ENCODE peak calls at places on chromosomes 6 and 20, in eight cellular contexts. C is non-pigmented ciliary epithelial cell, O is hypothalamus, K is BJ, A is neural progenitor cell, J is HEK293T, X is NCI-H2081, I is GM03348. Q is an unnamed sample.

GRCh38 chr6:489762-490161 is 98.2 kb downstream of the IRF4 start:
- DNase-seq in C (no peak), O (no peak), K (no peak), A (no peak), J (no peak), X (no peak), I (no peak), Q (no peak)

GRCh38 chr20:43947316-43947710 is 32.7 kb downstream of the TOX2 start:
- DNase-seq in C (no peak), O (no peak), K (peak; percentile 34), A (no peak), J (no peak), X (no peak), I (peak; percentile 35), Q (no peak)

GRCh38 chr20:10783660-10784336 is 110.0 kb upstream of the JAG1 start:
- DNase-seq in C (no peak), O (no peak), K (no peak), A (no peak), J (no peak), X (no peak), I (no peak), Q (no peak)

GRCh38 chr6:149834513-149835481 is 29.4 kb downstream of the LRP11 start:
- DNase-seq in C (peak; percentile 41), O (peak; percentile 33), K (no peak), A (peak; percentile 55), J (peak; percentile 69), X (peak; percentile 30), I (peak; percentile 67), Q (peak; percentile 27)

GRCh38 chr6:155306958-155307357 is 7.3 kb downstream of the TFB1M start:
- DNase-seq in C (no peak), O (no peak), K (no peak), A (no peak), J (no peak), X (no peak), I (no peak), Q (no peak)

GRCh38 chr6:24865161-24865560 is 66.4 kb upstream of the ARMH2 start:
- DNase-seq in C (no peak), O (no peak), K (no peak), A (no peak), J (no peak), X (peak; percentile 60), I (no peak), Q (no peak)

GRCh38 chr6:74065713-74066112 is 369.7 kb downstream of the CD109 start:
- DNase-seq in C (no peak), O (no peak), K (no peak), A (no peak), J (no peak), X (no peak), I (no peak), Q (no peak)

GRCh38 chr20:61528591-61528990 is 276.5 kb downstream of the CDH4 start:
- DNase-seq in C (no peak), O (no peak), K (no peak), A (no peak), J (no peak), X (no peak), I (no peak), Q (no peak)

GRCh38 chr20:62010551-62011402 is 54.9 kb downstream of the TAF4 start:
- DNase-seq in C (no peak), O (peak; percentile 31), K (no peak), A (peak; percentile 80), J (peak; percentile 79), X (peak; percentile 24), I (peak; percentile 91), Q (peak; percentile 34)

GRCh38 chr6:41100871-41101287 is 28.1 kb downstream of the NFYA start:
- DNase-seq in C (no peak), O (no peak), K (no peak), A (peak; percentile 57), J (no peak), X (no peak), I (no peak), Q (peak; percentile 14)

GRCh38 chr6:105370316-105370715 is 32.6 kb downstream of the PREP start:
- DNase-seq in C (no peak), O (no peak), K (no peak), A (no peak), J (no peak), X (no peak), I (no peak), Q (no peak)

GRCh38 chr6:170237999-170238740 is 52.7 kb downstream of the DLL1 start:
- DNase-seq in C (no peak), O (no peak), K (no peak), A (no peak), J (no peak), X (no peak), I (no peak), Q (no peak)

GRCh38 chr6:13397359-13398080 is 69.2 kb upstream of the TBC1D7 start:
- DNase-seq in C (no peak), O (no peak), K (no peak), A (no peak), J (no peak), X (no peak), I (no peak), Q (no peak)

GRCh38 chr6:158468666-158469065 is 91.2 kb upstream of the TMEM181 start:
- DNase-seq in C (no peak), O (no peak), K (no peak), A (peak; percentile 15), J (no peak), X (peak; percentile 68), I (no peak), Q (no peak)

GRCh38 chr6:125189494-125189893 is 35.9 kb downstream of the TPD52L1 start:
- DNase-seq in C (no peak), O (no peak), K (no peak), A (no peak), J (no peak), X (no peak), I (no peak), Q (no peak)

GRCh38 chr6:160348209-160348551 is at the start of gene SLC22A3:
- DNase-seq in C (no peak), O (peak; percentile 18), K (no peak), A (peak; percentile 69), J (no peak), X (peak; percentile 0), I (no peak), Q (no peak)

GRCh38 chr6:104632565-104632964 is 227.2 kb downstream of the HACE1 start:
- DNase-seq in C (no peak), O (no peak), K (no peak), A (no peak), J (no peak), X (no peak), I (no peak), Q (no peak)

GRCh38 chr20:39983183-39983582 is 705.9 kb downstream of the MAFB start:
- DNase-seq in C (no peak), O (no peak), K (no peak), A (no peak), J (no peak), X (no peak), I (no peak), Q (no peak)

GRCh38 chr6:53910834-53911233 is 116.0 kb downstream of the LRRC1 start:
- DNase-seq in C (no peak), O (no peak), K (no peak), A (peak; percentile 68), J (no peak), X (no peak), I (no peak), Q (no peak)

GRCh38 chr6:157929076-157929475 is 52.6 kb upstream of the SYNJ2 start:
- DNase-seq in C (no peak), O (no peak), K (no peak), A (no peak), J (no peak), X (no peak), I (no peak), Q (no peak)

GRCh38 chr6:38142178-38142902 is 322.8 kb downstream of the ZFAND3 start:
- DNase-seq in C (no peak), O (no peak), K (no peak), A (peak; percentile 21), J (no peak), X (no peak), I (no peak), Q (no peak)

GRCh38 chr6:166221040-166221439 is 53.4 kb upstream of the TBXT start:
- DNase-seq in C (no peak), O (no peak), K (no peak), A (no peak), J (no peak), X (no peak), I (no peak), Q (peak; percentile 9)

GRCh38 chr6:113182370-113183141 is 674.6 kb upstream of the MARCKS start:
- DNase-seq in C (peak; percentile 61), O (no peak), K (peak; percentile 62), A (no peak), J (no peak), X (peak; percentile 76), I (peak; percentile 59), Q (no peak)

GRCh38 chr6:144469144-144469575 is 184.0 kb downstream of the UTRN start:
- DNase-seq in C (no peak), O (no peak), K (no peak), A (no peak), J (no peak), X (no peak), I (no peak), Q (peak; percentile 14)

GRCh38 chr6:390914-391558 is 516 bp upstream of the IRF4 start:
- DNase-seq in C (no peak), O (no peak), K (peak; percentile 2), A (peak; percentile 68), J (no peak), X (no peak), I (no peak), Q (peak; percentile 50)

GRCh38 chr6:90121982-90122381 is 174.7 kb downstream of the BACH2 start:
- DNase-seq in C (no peak), O (no peak), K (no peak), A (no peak), J (no peak), X (no peak), I (no peak), Q (no peak)

GRCh38 chr20:56943946-56944345 is 314.8 kb downstream of the TFAP2C start:
- DNase-seq in C (no peak), O (no peak), K (no peak), A (no peak), J (no peak), X (no peak), I (no peak), Q (no peak)

GRCh38 chr20:45138451-45139300 is 14.4 kb upstream of the WFDC12 start:
- DNase-seq in C (no peak), O (no peak), K (no peak), A (peak; percentile 74), J (peak; percentile 69), X (no peak), I (peak; percentile 30), Q (peak; percentile 30)

GRCh38 chr6:132060591-132060990 is 109.4 kb upstream of the CCN2 start:
- DNase-seq in C (peak; percentile 79), O (no peak), K (no peak), A (no peak), J (no peak), X (peak; percentile 49), I (no peak), Q (no peak)

GRCh38 chr6:153489479-153489878 is 358.4 kb upstream of the RGS17 start:
- DNase-seq in C (no peak), O (no peak), K (no peak), A (no peak), J (no peak), X (no peak), I (no peak), Q (no peak)

GRCh38 chr20:62258499-62259293 is 20.4 kb downstream of the OSBPL2 start:
- DNase-seq in C (peak; percentile 45), O (no peak), K (peak; percentile 44), A (no peak), J (no peak), X (no peak), I (peak; percentile 91), Q (no peak)

GRCh38 chr20:42779216-42779615 is 410.5 kb downstream of the PTPRT start:
- DNase-seq in C (no peak), O (no peak), K (no peak), A (no peak), J (no peak), X (no peak), I (no peak), Q (no peak)

GRCh38 chr20:38435555-38435939 is 419 bp upstream of the SNHG17 start:
- DNase-seq in C (peak; percentile 68), O (no peak), K (no peak), A (no peak), J (no peak), X (no peak), I (no peak), Q (no peak)

GRCh38 chr20:49447946-49448809 is 34.3 kb downstream of the KCNB1 start:
- DNase-seq in C (no peak), O (no peak), K (no peak), A (peak; percentile 68), J (no peak), X (no peak), I (no peak), Q (no peak)

Q was measured in stimulated activated naive CD4-positive, alpha-beta T cell treated with Interleukin-2 at 50 U/mL for 16 hours.